ENCODE peak calls at places on chromosome 19, in four cellular contexts. F, N, C and G are unnamed samples. For H3K9me3, the result is how much of the 10 kb centered on the place peaks cover.

GRCh38 chr19:32227561-32228165 is 117.7 kb upstream of the ZNF507 start:
- DNase-seq in F (no peak), N (no peak), C (no peak), G (no peak)

GRCh38 chr19:50314724-50315700 is 14.2 kb downstream of the KCNC3 start:
- DNase-seq in F (no peak), N (no peak), C (no peak), G (no peak)

GRCh38 chr19:14818588-14818987 is 16.4 kb downstream of the OR7A5 start:
- DNase-seq in N (no peak), C (no peak), F (no peak), G (no peak)

GRCh38 chr19:5925830-5926459 is 11.9 kb downstream of the CAPS start:
- DNase-seq in F (no peak), C (no peak), N (no peak), G (no peak)

GRCh38 chr19:48606463-48607358 is at the start of gene SPACA4:
- DNase-seq in N (no peak), F (no peak), C (no peak), G (no peak)

GRCh38 chr19:3539743-3540118 is 757 bp downstream of the TEKTIP1 start:
- DNase-seq in F (no peak), N (no peak), C (no peak), G (no peak)

GRCh38 chr19:33545209-33545981 is 23.8 kb upstream of the PEPD start:
- DNase-seq in N (no peak), C (no peak), F (no peak), G (no peak)

GRCh38 chr19:898663-899062 is 5.4 kb downstream of the RNU6-9 start:
- DNase-seq in N (no peak), F (no peak), C (no peak), G (no peak)

GRCh38 chr19:49981603-49982593 is 20.9 kb upstream of the SIGLEC11 start:
- DNase-seq in C (no peak), F (no peak), N (no peak), G (peak)

GRCh38 chr19:3161453-3161852 is 17.1 kb upstream of the S1PR4 start:
- DNase-seq in F (peak), N (no peak), C (no peak), G (no peak)

GRCh38 chr19:34173145-34173956 is 1.0 kb downstream of the LSM14A start:
- DNase-seq in F (peak), N (peak), C (no peak), G (peak)

GRCh38 chr19:39160523-39160861 is 34.9 kb downstream of the PAK4 start:
- DNase-seq in C (no peak), F (no peak), N (no peak), G (no peak)

GRCh38 chr19:1286859-1287621 is 1.4 kb downstream of the EFNA2 start:
- DNase-seq in F (no peak), N (no peak), C (no peak), G (no peak)

GRCh38 chr19:3646336-3647092 is 19.9 kb upstream of the CACTIN start:
- DNase-seq in N (no peak), F (no peak), C (no peak), G (no peak)

GRCh38 chr19:10603873-10604459 is 16.9 kb upstream of the AP1M2 start:
- DNase-seq in F (no peak), C (peak), N (no peak), G (no peak)

GRCh38 chr19:33677745-33678426 is 56.1 kb downstream of the CHST8 start:
- DNase-seq in C (no peak), N (no peak), F (no peak), G (peak)

GRCh38 chr19:821976-822773 is 420 bp upstream of the PLPPR3 start:
- DNase-seq in F (no peak), C (no peak), N (no peak), G (peak)

GRCh38 chr19:42199440-42200115 is 17.9 kb downstream of the DEDD2 start:
- DNase-seq in F (no peak), N (no peak), C (peak), G (peak)

GRCh38 chr19:35882074-35882832 is 13.9 kb downstream of the APLP1 start:
- DNase-seq in F (peak), N (peak), C (peak), G (peak)

GRCh38 chr19:14434543-14435319 is 1.6 kb downstream of the PKN1 start:
- DNase-seq in F (no peak), N (peak), C (no peak), G (peak)

GRCh38 chr19:50490411-50490811 is 13.8 kb upstream of the GARIN5A start:
- DNase-seq in N (no peak), C (no peak), F (no peak), G (no peak)

GRCh38 chr19:6772028-6772865 is at the start of gene VAV1:
- DNase-seq in C (peak), N (no peak), F (no peak), G (peak)

GRCh38 chr19:16005925-16006324 is 57.1 kb downstream of the OR10H4 start:
- DNase-seq in C (no peak), F (no peak), N (no peak), G (no peak)

GRCh38 chr19:4985551-4985991 is 16.7 kb downstream of the KDM4B start:
- DNase-seq in F (no peak), N (no peak), C (no peak), G (no peak)

DNA sequence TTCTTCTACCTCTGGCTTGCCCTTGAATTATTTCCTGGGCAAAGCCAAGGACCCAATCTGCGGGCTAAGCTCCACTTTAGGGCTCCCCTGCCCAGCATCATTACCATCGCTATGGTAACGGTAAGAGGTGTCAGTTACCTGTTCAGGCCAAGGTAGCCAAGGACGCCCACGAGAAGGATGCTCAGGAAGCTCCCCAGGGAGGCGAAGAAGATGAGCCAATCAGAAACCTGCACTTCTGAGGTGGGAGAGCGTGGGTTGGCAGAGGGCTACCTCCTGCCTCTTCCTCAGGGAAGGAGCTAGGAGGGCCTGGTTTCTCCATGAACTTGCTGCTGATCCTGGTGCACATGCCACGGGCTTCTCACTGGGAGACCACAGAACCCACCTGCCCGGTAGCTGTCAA is 24.7 kb downstream of the IL12RB1 start:
- DNase-seq in C (no peak), F (no peak), N (no peak), G (no peak)
- H3K9me3 ChIP-seq in C (under half), F (under half), N (under half), G (under half)

GRCh38 chr19:37778613-37779138 is 710 bp downstream of the ZNF573 start:
- DNase-seq in N (peak), F (peak), C (no peak), G (no peak)
- TF ChIP-seq ESRRA in N (no peak), F (no peak), C (no peak), G (no peak)

GRCh38 chr19:58045411-58046050 is 11.7 kb downstream of the ZSCAN1 start:
- DNase-seq in C (no peak), N (no peak), F (no peak), G (no peak)

GRCh38 chr19:58046856-58047255 is 12.2 kb upstream of the ZNF135 start:
- DNase-seq in N (no peak), F (no peak), C (no peak), G (no peak)

GRCh38 chr19:58042709-58043340 is 9.0 kb downstream of the ZSCAN1 start:
- DNase-seq in C (no peak), N (no peak), F (no peak), G (no peak)

GRCh38 chr19:58044886-58045285 is 11.1 kb downstream of the ZSCAN1 start:
- DNase-seq in C (no peak), F (no peak), N (no peak), G (peak)

GRCh38 chr19:58044391-58044790 is 10.6 kb downstream of the ZSCAN1 start:
- DNase-seq in F (no peak), N (no peak), C (no peak), G (peak)
- H3K9me3 ChIP-seq in F (half or more), N (half or more), C (under half), G (under half)

GRCh38 chr19:29405728-29405995 is 120.1 kb upstream of the VSTM2B start:
- DNase-seq in C (no peak), F (no peak), N (no peak), G (no peak)

GRCh38 chr19:29404951-29405727 is 120.7 kb upstream of the VSTM2B start:
- DNase-seq in F (no peak), N (no peak), C (no peak), G (no peak)

GRCh38 chr19:29401712-29402421 is 123.9 kb upstream of the VSTM2B start:
- DNase-seq in N (no peak), F (no peak), C (no peak), G (no peak)

GRCh38 chr19:29400917-29401711 is 124.7 kb upstream of the VSTM2B start:
- DNase-seq in C (peak), N (no peak), F (no peak), G (no peak)

GRCh38 chr19:29404015-29404414 is 121.8 kb upstream of the VSTM2B start:
- DNase-seq in C (no peak), N (no peak), F (no peak), G (no peak)
- TF ChIP-seq ESRRA in C (no peak), N (no peak), F (no peak), G (no peak)

GRCh38 chr19:11944656-11945055 is 19.7 kb downstream of the ZNF700 start:
- DNase-seq in C (no peak), F (no peak), N (no peak), G (no peak)

GRCh38 chr19:11948646-11949045 is 16.2 kb upstream of the ZNF763 start:
- DNase-seq in N (no peak), C (no peak), F (no peak), G (no peak)

GRCh38 chr19:11942008-11942842 is 17.3 kb downstream of the ZNF700 start:
- DNase-seq in N (no peak), F (no peak), C (no peak), G (no peak)

DNA sequence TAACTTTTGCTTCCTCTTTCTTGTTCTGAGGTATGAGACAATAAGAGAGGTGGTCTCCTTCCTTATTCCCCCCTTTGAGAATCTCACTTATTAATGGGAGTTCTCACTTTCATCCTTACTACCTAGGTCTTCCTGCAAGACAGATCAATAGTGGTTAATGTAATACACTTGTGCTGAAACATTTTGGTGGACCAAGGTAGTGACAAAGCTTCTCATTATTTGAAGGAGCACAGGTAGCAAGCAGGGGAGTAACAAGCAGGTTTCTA is 17.9 kb downstream of the ZNF700 start:
- DNase-seq in F (no peak), C (no peak), N (no peak), G (peak)
- H3K9me3 ChIP-seq in F (under half), C (half or more), N (under half), G (under half)

DNA sequence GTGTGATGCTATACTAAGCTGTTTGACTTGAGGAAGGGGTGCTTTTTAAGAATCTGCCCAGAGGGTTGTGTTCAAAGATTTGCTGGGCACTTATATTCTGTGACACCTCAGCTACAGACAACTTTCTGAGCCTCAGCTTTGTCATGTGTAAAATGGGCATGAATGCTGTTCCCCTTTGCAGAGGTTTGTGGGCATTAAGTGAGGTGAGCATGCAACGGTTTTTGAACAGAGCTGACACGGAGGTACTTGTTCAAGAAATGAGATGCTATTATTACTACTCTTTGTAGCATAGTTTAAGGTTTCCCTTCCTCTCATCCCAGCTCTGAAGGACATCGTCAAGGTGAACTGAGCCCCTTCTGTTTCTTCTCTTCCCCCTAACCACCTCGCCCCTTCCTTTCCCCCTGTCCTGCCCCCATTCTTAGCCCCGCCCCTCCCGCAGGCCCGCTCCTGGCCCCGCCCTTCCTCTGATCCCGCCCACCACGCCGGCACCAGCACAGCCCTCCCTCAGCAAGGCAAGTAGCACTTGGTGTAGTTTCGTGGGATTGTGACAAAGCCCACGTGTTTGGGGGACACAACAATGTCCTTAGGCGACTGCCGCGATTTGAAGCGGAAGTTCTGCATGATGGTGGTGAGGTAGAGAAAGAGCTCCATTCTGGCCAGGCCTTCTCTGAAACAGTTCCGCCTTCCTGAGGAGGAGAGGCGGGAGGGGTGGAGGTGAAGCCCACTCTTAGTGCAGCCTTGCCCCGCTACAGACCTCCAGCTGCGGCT is 26.1 kb upstream of the CYP2A7 start:
- DNase-seq in C (no peak), F (no peak), N (no peak), G (peak)
- TF ChIP-seq ESRRA in C (no peak), F (no peak), N (no peak), G (peak)

GRCh38 chr19:56976995-56977906 is 136.7 kb upstream of the PEG3 start:
- DNase-seq in N (peak), C (no peak), F (no peak), G (no peak)
- H3K9me3 ChIP-seq in N (under half), C (under half), F (half or more), G (under half)

GRCh38 chr19:54248016-54248601 is 5.5 kb upstream of the LILRA6 start:
- DNase-seq in C (no peak), N (no peak), F (no peak), G (no peak)
- TF ChIP-seq ESRRA in C (no peak), N (no peak), F (no peak), G (no peak)

DNA sequence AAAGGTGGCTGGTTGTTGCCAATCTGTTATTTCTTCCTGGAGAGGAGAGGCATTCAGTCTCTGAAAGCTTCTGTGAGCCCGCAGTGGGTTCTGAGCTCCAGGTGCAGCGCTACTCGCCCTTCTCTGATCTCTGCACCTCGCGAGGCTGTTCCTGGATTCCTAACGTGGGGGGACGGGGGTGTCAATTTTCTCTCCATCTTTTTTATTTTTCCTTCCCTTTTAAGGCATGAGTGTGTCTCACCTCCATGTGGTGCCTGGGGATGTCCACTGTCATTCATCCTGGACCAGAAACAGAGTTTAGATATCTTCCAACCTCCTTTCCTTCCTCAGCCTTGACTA is 626 bp downstream of the ZNF233 start:
- DNase-seq in C (no peak), F (no peak), N (no peak), G (no peak)
- H3K9me3 ChIP-seq in C (under half), F (under half), N (under half), G (under half)